ENCODE peak calls at places on chromosome 18, in five cellular contexts. R is hepatocyte, Z is GM23338, U is esophagus squamous epithelium, C is thoracic aorta. E is an unnamed sample. For H3K36me3, the result is how much of the 10 kb centered on the place peaks cover.

GRCh38 chr18:6031004-6031403 is 135.7 kb upstream of the TMEM200C start:
- DNase-seq in R (no peak), Z (no peak), U (no peak), C (no peak), E (no peak)

GRCh38 chr18:76691800-76692199 is 130.6 kb upstream of the ZNF236 start:
- DNase-seq in R (no peak), Z (no peak), U (no peak), C (no peak), E (no peak)

GRCh38 chr18:44839239-44839666 is 158.6 kb downstream of the SETBP1 start:
- DNase-seq in R (peak), Z (peak), U (peak), C (peak), E (peak)

GRCh38 chr18:58761241-58761969 is 90.1 kb downstream of the MALT1 start:
- DNase-seq in R (no peak), Z (no peak), U (no peak), C (no peak), E (no peak)

GRCh38 chr18:67408240-67408639 is 108.3 kb downstream of the DSEL start:
- DNase-seq in R (no peak), Z (no peak), U (no peak), C (no peak), E (no peak)

GRCh38 chr18:31876707-31877106 is 66.2 kb downstream of the TRAPPC8 start:
- DNase-seq in R (no peak), Z (no peak), U (no peak), C (no peak), E (no peak)

GRCh38 chr18:48460929-48461583 is 51.9 kb upstream of the ZBTB7C start:
- DNase-seq in R (peak), Z (no peak), U (no peak), C (no peak), E (peak)

GRCh38 chr18:49561377-49562193 is at the start of gene LIPG:
- DNase-seq in R (peak), Z (peak), U (no peak), C (no peak), E (peak)

GRCh38 chr18:76754381-76754780 is 68.0 kb upstream of the ZNF236 start:
- DNase-seq in R (no peak), Z (no peak), U (no peak), C (no peak), E (no peak)

DNA sequence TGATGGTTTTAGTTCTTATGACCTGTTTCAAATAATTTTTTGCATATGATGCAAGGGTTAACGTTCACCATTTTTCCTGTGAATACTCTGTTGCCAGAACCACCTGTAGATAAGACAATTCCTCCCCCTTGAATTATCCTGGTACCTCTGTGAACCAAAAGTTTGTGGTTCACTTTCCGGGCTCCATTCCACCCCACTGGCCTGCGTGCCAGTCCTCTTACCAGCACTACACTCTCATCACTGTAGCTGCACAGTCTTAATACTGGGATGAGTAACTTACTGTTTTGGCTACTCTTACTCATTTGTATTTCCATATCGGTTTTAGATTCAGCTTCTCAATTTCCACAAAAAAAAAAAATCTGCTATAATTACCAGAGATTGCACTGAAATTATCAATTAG is 34.4 kb downstream of the AFG3L2 start:
- DNase-seq in R (no peak), Z (no peak), U (no peak), C (no peak), E (no peak)
- H3K36me3 ChIP-seq in R (under half), Z (under half), U (under half), C (under half), E (under half)

GRCh38 chr18:62324355-62324828 is 718 bp upstream of the TNFRSF11A start:
- DNase-seq in R (no peak), Z (peak), U (no peak), C (no peak), E (no peak)
- H3K4me3 ChIP-seq in R (no peak), Z (peak), U (peak), C (peak), E (peak)

DNA sequence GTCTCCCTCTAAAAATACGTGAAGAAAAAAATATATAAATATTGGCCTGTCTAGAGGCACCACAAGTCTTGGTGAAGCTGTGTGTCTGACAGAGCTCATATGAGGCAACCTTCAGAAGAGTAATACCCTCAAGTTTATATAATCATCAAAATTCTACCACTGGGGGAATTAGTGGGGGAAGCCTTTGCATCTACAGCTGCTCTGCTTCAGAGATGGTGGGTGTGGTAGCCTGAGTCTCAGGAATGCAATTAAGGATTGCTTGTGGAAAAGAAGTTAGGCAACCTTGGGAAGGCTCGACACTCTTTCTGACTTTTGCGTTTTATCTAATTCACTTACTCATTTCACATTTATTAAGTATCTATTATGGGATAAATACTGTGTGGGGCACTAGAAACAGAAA is 17.4 kb downstream of the TPGS2 start:
- DNase-seq in R (no peak), Z (no peak), U (no peak), C (no peak), E (no peak)
- H3K36me3 ChIP-seq in R (under half), Z (under half), U (under half), C (under half), E (under half)

GRCh38 chr18:79503891-79504475 is 108.3 kb downstream of the NFATC1 start:
- DNase-seq in R (no peak), Z (no peak), U (no peak), C (no peak), E (no peak)

GRCh38 chr18:79506191-79507075 is 110.7 kb downstream of the NFATC1 start:
- DNase-seq in R (no peak), Z (no peak), U (no peak), C (no peak), E (peak)

GRCh38 chr18:79502785-79503184 is 107.1 kb downstream of the NFATC1 start:
- DNase-seq in R (no peak), Z (no peak), U (no peak), C (no peak), E (peak)

GRCh38 chr18:79501006-79501405 is 105.3 kb downstream of the NFATC1 start:
- DNase-seq in R (no peak), Z (no peak), U (no peak), C (no peak), E (no peak)

GRCh38 chr18:79503406-79503805 is 107.7 kb downstream of the NFATC1 start:
- DNase-seq in R (no peak), Z (no peak), U (no peak), C (no peak), E (no peak)
- H3K4me3 ChIP-seq in R (no peak), Z (no peak), U (no peak), C (no peak), E (no peak)

GRCh38 chr18:2716394-2717326 is 61.1 kb downstream of the SMCHD1 start:
- DNase-seq in R (no peak), Z (no peak), U (no peak), C (no peak), E (no peak)
- H3K36me3 ChIP-seq in R (under half), Z (under half), U (under half), C (under half), E (under half)

GRCh38 chr18:80246656-80247402 is 485 bp downstream of the PARD6G start:
- DNase-seq in R (peak), Z (peak), U (no peak), C (no peak), E (no peak)
- H3K4me3 ChIP-seq in R (peak), Z (peak), U (peak), C (peak), E (peak)